ENCODE peak calls at places on chromosomes 16 and 17, in seven cellular contexts. One of them, this sample, is unnamed.

GRCh38 chr17:36947922-36948716 is 635 bp upstream of the AATF start:
- DNase-seq in RWPE1: no peak
- DNase-seq in left lung: no peak
- DNase-seq in stomach: no peak
- DNase-seq in CD8-positive, alpha-beta memory T cell: no peak
- DNase-seq in A549: peak; percentile 17
- DNase-seq in prostate gland: no peak
- DNase-seq in this sample: no peak

GRCh38 chr16:31421587-31421986 is 6.6 kb downstream of the COX6A2 start:
- DNase-seq in stomach: no peak
- DNase-seq in A549: no peak
- DNase-seq in RWPE1: no peak
- DNase-seq in prostate gland: no peak
- DNase-seq in CD8-positive, alpha-beta memory T cell: peak; percentile 62
- DNase-seq in left lung: no peak
- DNase-seq in this sample: no peak

GRCh38 chr17:40091691-40092397 is 8.5 kb downstream of the NR1D1 start:
- DNase-seq in A549: no peak
- DNase-seq in CD8-positive, alpha-beta memory T cell: no peak
- DNase-seq in left lung: no peak
- DNase-seq in RWPE1: no peak
- DNase-seq in prostate gland: no peak
- DNase-seq in stomach: no peak
- DNase-seq in this sample: no peak

GRCh38 chr16:17154981-17155380 is 315.8 kb downstream of the XYLT1 start:
- DNase-seq in prostate gland: no peak
- DNase-seq in left lung: no peak
- DNase-seq in CD8-positive, alpha-beta memory T cell: no peak
- DNase-seq in A549: no peak
- DNase-seq in stomach: no peak
- DNase-seq in RWPE1: no peak
- DNase-seq in this sample: no peak

GRCh38 chr17:20122236-20122879 is 113.2 kb downstream of the SPECC1 start:
- DNase-seq in stomach: no peak
- DNase-seq in left lung: no peak
- DNase-seq in prostate gland: no peak
- DNase-seq in RWPE1: no peak
- DNase-seq in A549: no peak
- DNase-seq in CD8-positive, alpha-beta memory T cell: no peak
- DNase-seq in this sample: no peak

GRCh38 chr16:85199069-85199725 is 86.9 kb upstream of the CIBAR2 start:
- DNase-seq in stomach: no peak
- DNase-seq in RWPE1: no peak
- DNase-seq in A549: peak; percentile 29
- DNase-seq in CD8-positive, alpha-beta memory T cell: no peak
- DNase-seq in prostate gland: no peak
- DNase-seq in left lung: no peak
- DNase-seq in this sample: no peak

GRCh38 chr17:77160032-77160876 is 19.5 kb downstream of the SEC14L1 start:
- DNase-seq in left lung: no peak
- DNase-seq in A549: no peak
- DNase-seq in stomach: no peak
- DNase-seq in RWPE1: no peak
- DNase-seq in CD8-positive, alpha-beta memory T cell: no peak
- DNase-seq in prostate gland: no peak
- DNase-seq in this sample: no peak

GRCh38 chr16:74521691-74522090 is 85.2 kb downstream of the GLG1 start:
- DNase-seq in stomach: no peak
- DNase-seq in A549: no peak
- DNase-seq in RWPE1: no peak
- DNase-seq in prostate gland: no peak
- DNase-seq in CD8-positive, alpha-beta memory T cell: no peak
- DNase-seq in left lung: no peak
- DNase-seq in this sample: no peak

GRCh38 chr17:70604854-70605253 is 435.5 kb downstream of the KCNJ2 start:
- DNase-seq in RWPE1: no peak
- DNase-seq in prostate gland: no peak
- DNase-seq in left lung: no peak
- DNase-seq in A549: peak; percentile 11
- DNase-seq in stomach: no peak
- DNase-seq in CD8-positive, alpha-beta memory T cell: no peak
- DNase-seq in this sample: no peak

GRCh38 chr17:19238167-19238505 is 970 bp downstream of the EPN2 start:
- DNase-seq in stomach: peak; percentile 55
- DNase-seq in A549: peak; percentile 31
- DNase-seq in RWPE1: peak; percentile 37
- DNase-seq in prostate gland: peak; percentile 46
- DNase-seq in left lung: peak; percentile 37
- DNase-seq in CD8-positive, alpha-beta memory T cell: no peak
- DNase-seq in this sample: no peak

GRCh38 chr16:73107371-73107770 is 59.4 kb upstream of the ZFHX3 start:
- DNase-seq in stomach: no peak
- DNase-seq in CD8-positive, alpha-beta memory T cell: no peak
- DNase-seq in A549: no peak
- DNase-seq in prostate gland: no peak
- DNase-seq in RWPE1: no peak
- DNase-seq in left lung: no peak
- DNase-seq in this sample: no peak

GRCh38 chr16:49487746-49488145 is 114.1 kb downstream of the C16orf78 start:
- DNase-seq in prostate gland: no peak
- DNase-seq in A549: no peak
- DNase-seq in left lung: peak; percentile 4
- DNase-seq in RWPE1: no peak
- DNase-seq in stomach: no peak
- DNase-seq in CD8-positive, alpha-beta memory T cell: no peak
- DNase-seq in this sample: peak; percentile 18

DNA sequence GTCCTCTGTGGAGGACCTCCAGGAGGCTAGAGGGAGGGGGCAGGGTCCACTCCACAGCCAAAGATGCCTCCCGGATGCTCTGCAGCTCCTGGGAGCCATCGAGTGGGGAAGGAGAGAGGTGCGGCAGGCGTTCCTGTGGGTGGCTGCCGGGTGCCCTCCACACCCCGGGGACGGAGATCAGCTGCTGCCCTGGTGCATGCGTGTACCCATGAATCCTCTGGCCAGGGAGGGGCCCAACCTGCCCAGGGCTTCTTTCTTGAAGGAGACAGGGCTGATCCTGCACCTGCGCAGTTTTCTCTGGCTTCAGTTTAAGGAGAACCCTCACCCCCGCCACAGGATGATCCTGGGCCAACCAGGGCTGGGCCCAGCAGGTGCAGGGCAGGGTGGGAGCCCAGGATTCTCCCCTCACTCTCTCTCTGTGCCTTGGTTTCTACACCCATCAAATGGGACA is 33.5 kb upstream of the DOC2B start:
- DNase-seq in prostate gland: no peak
- DNase-seq in CD8-positive, alpha-beta memory T cell: no peak
- DNase-seq in RWPE1: no peak
- DNase-seq in left lung: peak; percentile 26
- DNase-seq in A549: no peak
- DNase-seq in stomach: no peak
- DNase-seq in this sample: peak; percentile 28
- H3K27ac ChIP-seq in prostate gland: no peak overlapping the region
- H3K27ac ChIP-seq in CD8-positive, alpha-beta memory T cell: no peak overlapping the region
- H3K27ac ChIP-seq in RWPE1: no peak overlapping the region
- H3K27ac ChIP-seq in left lung: no peak overlapping the region
- H3K27ac ChIP-seq in A549: peak overlapping the region; percentile 77
- H3K27ac ChIP-seq in stomach: no peak overlapping the region
- H3K27ac ChIP-seq in this sample: no peak overlapping the region

DNA sequence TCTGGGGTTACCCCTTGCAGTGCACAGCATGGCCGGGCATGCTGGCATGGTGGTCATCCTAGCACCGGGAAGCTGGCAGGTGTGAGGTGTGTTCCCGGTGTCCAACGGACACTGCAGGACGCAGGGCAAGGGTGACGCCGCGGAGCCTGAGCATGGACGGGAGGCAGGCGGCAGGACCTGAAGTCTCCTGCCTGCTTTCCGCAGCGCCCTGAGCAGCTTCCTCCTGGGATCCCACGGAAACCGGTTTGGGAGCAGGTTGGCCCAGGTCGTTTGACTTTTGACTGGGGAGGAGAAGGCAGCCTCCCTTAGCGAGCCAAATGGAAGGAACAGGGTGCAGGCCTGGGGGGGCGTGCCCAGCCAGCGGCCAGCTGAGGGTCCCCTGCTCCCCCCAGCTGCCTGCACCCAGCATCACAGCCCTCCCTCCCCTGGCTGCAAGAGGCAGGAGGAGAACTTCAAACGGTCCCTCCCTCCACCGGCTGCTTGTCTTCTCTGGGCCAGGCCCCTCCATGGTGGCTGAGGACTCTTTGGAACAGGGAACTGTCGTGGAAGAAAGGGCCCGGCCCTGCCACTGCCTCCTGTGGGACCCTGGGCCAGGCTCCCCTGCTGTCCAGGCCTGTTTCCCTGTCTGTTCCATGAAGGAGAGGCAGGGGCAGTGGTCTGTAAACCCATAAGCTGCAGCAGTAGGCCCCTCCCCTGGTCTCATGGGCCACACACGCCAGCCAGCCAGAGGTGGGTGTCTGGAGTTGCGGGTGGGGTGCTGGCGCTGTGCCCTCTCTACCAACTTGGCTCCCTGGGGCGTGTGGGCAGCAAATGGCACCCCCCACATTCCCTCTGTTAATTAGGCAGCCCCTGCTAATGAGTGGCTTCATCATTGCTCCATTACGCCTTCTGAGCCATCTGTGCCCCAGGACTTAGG is 7.9 kb upstream of the ADGRG1 start:
- DNase-seq in RWPE1: peak; percentile 61
- DNase-seq in left lung: peak; percentile 50
- DNase-seq in prostate gland: peak; percentile 86
- DNase-seq in CD8-positive, alpha-beta memory T cell: no peak
- DNase-seq in stomach: peak; percentile 88
- DNase-seq in A549: no peak
- DNase-seq in this sample: peak; percentile 78
- H3K27ac ChIP-seq in RWPE1: peak overlapping the region; percentile 95
- H3K27ac ChIP-seq in left lung: peak overlapping the region; percentile 70
- H3K27ac ChIP-seq in prostate gland: peak overlapping the region; percentile 87
- H3K27ac ChIP-seq in CD8-positive, alpha-beta memory T cell: no peak overlapping the region
- H3K27ac ChIP-seq in stomach: peak overlapping the region; percentile 96
- H3K27ac ChIP-seq in A549: peak overlapping the region; percentile 91
- H3K27ac ChIP-seq in this sample: peak overlapping the region; percentile 89

GRCh38 chr16:26374279-26374925 is 682.6 kb downstream of the HS3ST4 start:
- DNase-seq in RWPE1: no peak
- DNase-seq in stomach: no peak
- DNase-seq in prostate gland: no peak
- DNase-seq in A549: no peak
- DNase-seq in CD8-positive, alpha-beta memory T cell: no peak
- DNase-seq in left lung: no peak
- DNase-seq in this sample: no peak
- H3K27ac ChIP-seq in RWPE1: no peak overlapping the region
- H3K27ac ChIP-seq in stomach: no peak overlapping the region
- H3K27ac ChIP-seq in prostate gland: no peak overlapping the region
- H3K27ac ChIP-seq in A549: no peak overlapping the region
- H3K27ac ChIP-seq in CD8-positive, alpha-beta memory T cell: no peak overlapping the region
- H3K27ac ChIP-seq in left lung: no peak overlapping the region
- H3K27ac ChIP-seq in this sample: no peak overlapping the region

GRCh38 chr17:2267354-2267753 is 36.2 kb downstream of the SMG6 start:
- DNase-seq in RWPE1: no peak
- DNase-seq in CD8-positive, alpha-beta memory T cell: no peak
- DNase-seq in stomach: no peak
- DNase-seq in left lung: no peak
- DNase-seq in prostate gland: no peak
- DNase-seq in A549: no peak
- DNase-seq in this sample: no peak
- H3K27ac ChIP-seq in RWPE1: no peak overlapping the region
- H3K27ac ChIP-seq in CD8-positive, alpha-beta memory T cell: no peak overlapping the region
- H3K27ac ChIP-seq in stomach: no peak overlapping the region
- H3K27ac ChIP-seq in left lung: no peak overlapping the region
- H3K27ac ChIP-seq in prostate gland: no peak overlapping the region
- H3K27ac ChIP-seq in A549: no peak overlapping the region
- H3K27ac ChIP-seq in this sample: no peak overlapping the region

GRCh38 chr17:7626307-7626706 is 1.3 kb downstream of the SAT2 start:
- DNase-seq in RWPE1: no peak
- DNase-seq in CD8-positive, alpha-beta memory T cell: no peak
- DNase-seq in prostate gland: no peak
- DNase-seq in left lung: peak; percentile 48
- DNase-seq in stomach: no peak
- DNase-seq in A549: no peak
- DNase-seq in this sample: no peak
- H3K27ac ChIP-seq in RWPE1: peak overlapping the region; percentile 77
- H3K27ac ChIP-seq in CD8-positive, alpha-beta memory T cell: no peak overlapping the region
- H3K27ac ChIP-seq in prostate gland: no peak overlapping the region
- H3K27ac ChIP-seq in left lung: peak overlapping the region; percentile 85
- H3K27ac ChIP-seq in stomach: no peak overlapping the region
- H3K27ac ChIP-seq in A549: no peak overlapping the region
- H3K27ac ChIP-seq in this sample: no peak overlapping the region

GRCh38 chr16:35746963-35747657 is 2287.7 kb downstream of the TP53TG3F start:
- DNase-seq in RWPE1: no peak
- DNase-seq in CD8-positive, alpha-beta memory T cell: no peak
- DNase-seq in prostate gland: no peak
- DNase-seq in stomach: no peak
- DNase-seq in left lung: no peak
- DNase-seq in A549: no peak
- DNase-seq in this sample: no peak

GRCh38 chr16:35746281-35746962 is 2287.0 kb downstream of the TP53TG3F start:
- DNase-seq in CD8-positive, alpha-beta memory T cell: no peak
- DNase-seq in stomach: no peak
- DNase-seq in prostate gland: no peak
- DNase-seq in RWPE1: no peak
- DNase-seq in A549: no peak
- DNase-seq in left lung: no peak
- DNase-seq in this sample: no peak

GRCh38 chr16:35745191-35745590 is 2285.8 kb downstream of the TP53TG3F start:
- DNase-seq in left lung: no peak
- DNase-seq in stomach: no peak
- DNase-seq in prostate gland: no peak
- DNase-seq in RWPE1: no peak
- DNase-seq in CD8-positive, alpha-beta memory T cell: no peak
- DNase-seq in A549: no peak
- DNase-seq in this sample: no peak

GRCh38 chr16:35744716-35745115 is 2285.3 kb downstream of the TP53TG3F start:
- DNase-seq in RWPE1: no peak
- DNase-seq in prostate gland: no peak
- DNase-seq in left lung: no peak
- DNase-seq in A549: no peak
- DNase-seq in stomach: no peak
- DNase-seq in CD8-positive, alpha-beta memory T cell: no peak
- DNase-seq in this sample: no peak

DNA sequence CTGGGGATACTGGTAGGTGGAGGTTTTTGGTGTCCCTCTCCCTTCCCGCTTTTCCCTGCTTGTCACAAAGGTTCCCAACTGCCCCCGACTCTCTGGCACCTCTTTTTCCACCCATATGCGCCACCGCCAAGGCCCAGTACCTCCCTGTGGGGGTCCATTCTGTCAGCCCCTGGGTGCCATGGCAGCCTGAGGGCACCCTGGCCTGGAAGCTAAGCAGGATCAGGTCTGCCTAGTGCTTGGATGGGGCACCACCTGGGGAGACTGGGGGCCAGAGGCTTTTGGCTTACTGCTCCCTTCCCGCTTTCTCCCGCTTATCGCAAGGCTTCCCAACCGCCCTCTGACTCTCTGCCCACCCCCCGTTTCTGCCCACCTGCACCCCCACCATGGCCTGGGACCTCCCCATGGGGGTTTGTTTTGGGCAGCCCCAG is 2286.4 kb downstream of the TP53TG3F start:
- DNase-seq in stomach: no peak
- DNase-seq in left lung: no peak
- DNase-seq in CD8-positive, alpha-beta memory T cell: no peak
- DNase-seq in A549: no peak
- DNase-seq in prostate gland: no peak
- DNase-seq in RWPE1: no peak
- DNase-seq in this sample: no peak
- H3K27ac ChIP-seq in stomach: no peak overlapping the region
- H3K27ac ChIP-seq in left lung: no peak overlapping the region
- H3K27ac ChIP-seq in CD8-positive, alpha-beta memory T cell: no peak overlapping the region
- H3K27ac ChIP-seq in A549: peak overlapping the region; percentile 26
- H3K27ac ChIP-seq in prostate gland: no peak overlapping the region
- H3K27ac ChIP-seq in RWPE1: no peak overlapping the region
- H3K27ac ChIP-seq in this sample: peak overlapping the region; percentile 93

This sample was measured in RWPE2.